ENCODE peak calls at places on chromosomes 4 and X, in four cellular contexts. A, N, G and S are unnamed samples.

GRCh38 chrX:105463483-105463882 is 243.0 kb upstream of the TEX13A start:
- DNase-seq in A (no peak), N (no peak), G (no peak), S (no peak)

GRCh38 chr4:138835833-138836521 is 179.6 kb upstream of the NOCT start:
- DNase-seq in A (peak), N (no peak), G (no peak), S (no peak)

GRCh38 chr4:13705521-13706035 is 78.1 kb upstream of the BOD1L1 start:
- DNase-seq in A (peak), N (no peak), G (peak), S (no peak)

GRCh38 chr4:80619070-80619674 is 283.6 kb downstream of the CFAP299 start:
- DNase-seq in A (no peak), N (no peak), G (no peak), S (no peak)

GRCh38 chrX:46920235-46920634 is 8.0 kb downstream of the JADE3 start:
- DNase-seq in A (no peak), N (no peak), G (no peak), S (no peak)

GRCh38 chr4:94063084-94063483 is 144.6 kb upstream of the SMARCAD1 start:
- DNase-seq in A (no peak), N (no peak), G (no peak), S (no peak)

GRCh38 chr4:113596396-113596795 is 165.1 kb downstream of the CAMK2D start:
- DNase-seq in A (no peak), N (no peak), G (no peak), S (no peak)

GRCh38 chr4:38050560-38051350 is 90.6 kb downstream of the PTTG2 start:
- DNase-seq in A (no peak), N (no peak), G (no peak), S (no peak)

GRCh38 chrX:101659601-101660063 is at the start of gene ARMCX2:
- DNase-seq in A (peak), N (peak), G (peak), S (peak)

GRCh38 chr4:183443609-183444148 is 757 bp upstream of the CDKN2AIP start:
- DNase-seq in A (no peak), N (no peak), G (no peak), S (peak)

GRCh38 chr4:47271296-47271695 is 192.2 kb downstream of the COMMD8 start:
- DNase-seq in A (no peak), N (no peak), G (no peak), S (no peak)

GRCh38 chrX:130166503-130166777 is 799 bp upstream of the AIFM1 start:
- DNase-seq in A (no peak), N (no peak), G (no peak), S (no peak)

GRCh38 chrX:22922961-22923360 is 76.8 kb upstream of the DDX53 start:
- DNase-seq in A (no peak), N (no peak), G (no peak), S (no peak)

GRCh38 chrX:129845616-129846190 is 2.0 kb upstream of the ZDHHC9 start:
- DNase-seq in A (no peak), N (no peak), G (no peak), S (no peak)